ENCODE peak calls at places on chromosome 15, in seven cellular contexts. T, K, P, G, H, Z and W are unnamed samples.

GRCh38 chr15:78752492-78753358 is 58.5 kb downstream of the ADAMTS7 start:
- DNase-seq in T (no peak), H (no peak), G (no peak), Z (no peak), P (no peak), K (no peak), W (no peak)

GRCh38 chr15:95018888-95019545 is 787.7 kb downstream of the MCTP2 start:
- DNase-seq in K (peak), P (peak), Z (no peak), T (no peak), G (no peak), H (no peak), W (no peak)

GRCh38 chr15:60835974-60836373 is 357.0 kb upstream of the ICE2 start:
- DNase-seq in T (no peak), G (no peak), P (peak), K (peak), Z (no peak), H (no peak), W (no peak)

GRCh38 chr15:68407886-68408500 is 24.0 kb downstream of the ITGA11 start:
- DNase-seq in T (no peak), G (no peak), Z (no peak), H (no peak), K (no peak), P (no peak), W (no peak)

GRCh38 chr15:74988007-74988800 is 7.2 kb upstream of the SCAMP5 start:
- DNase-seq in P (no peak), T (peak), G (peak), Z (no peak), K (peak), H (peak), W (peak)

GRCh38 chr15:43985976-43986375 is 159.2 kb downstream of the WDR76 start:
- DNase-seq in H (no peak), G (no peak), P (no peak), T (no peak), K (no peak), Z (no peak), W (no peak)

GRCh38 chr15:60283936-60284335 is 113.8 kb downstream of the ANXA2 start:
- DNase-seq in H (no peak), G (no peak), Z (no peak), T (no peak), P (no peak), K (no peak), W (no peak)

GRCh38 chr15:49987896-49988295 is 131.1 kb downstream of the ATP8B4 start:
- DNase-seq in P (no peak), G (no peak), K (no peak), T (no peak), H (no peak), Z (no peak), W (no peak)

GRCh38 chr15:70995383-70995965 is 102.8 kb downstream of the LRRC49 start:
- DNase-seq in G (no peak), H (no peak), K (no peak), Z (no peak), T (no peak), P (no peak), W (no peak)

GRCh38 chr15:96326551-96327154 is 3.8 kb upstream of the NR2F2 start:
- DNase-seq in P (peak), H (no peak), Z (no peak), G (no peak), K (peak), T (peak), W (peak)

GRCh38 chr15:84638103-84638502 is 16.0 kb downstream of the WDR73 start:
- DNase-seq in Z (no peak), K (peak), H (no peak), G (peak), T (peak), P (no peak), W (peak)

GRCh38 chr15:88901713-88902490 is 6.6 kb upstream of the HAPLN3 start:
- DNase-seq in P (no peak), G (no peak), H (no peak), Z (no peak), T (no peak), K (no peak), W (no peak)

GRCh38 chr15:64604319-64604718 is 143.9 kb downstream of the ZNF609 start:
- DNase-seq in K (no peak), T (no peak), P (no peak), H (no peak), G (no peak), Z (no peak), W (no peak)

GRCh38 chr15:33871911-33872760 is 96.2 kb upstream of the CHRM5 start:
- DNase-seq in G (no peak), Z (no peak), T (no peak), P (peak), H (no peak), K (no peak), W (no peak)

GRCh38 chr15:82044373-82045178 is 1.2 kb downstream of the MEX3B start:
- DNase-seq in P (peak), Z (no peak), K (peak), T (no peak), H (peak), G (peak), W (peak)

GRCh38 chr15:57027596-57027995 is 109.2 kb downstream of the TCF12 start:
- DNase-seq in Z (no peak), G (no peak), T (no peak), P (no peak), H (no peak), K (no peak), W (no peak)

GRCh38 chr15:64251121-64251520 is 88.3 kb upstream of the PPIB start:
- DNase-seq in T (no peak), P (no peak), K (peak), G (no peak), H (no peak), Z (no peak), W (no peak)

GRCh38 chr15:90145259-90145658 is 43.0 kb upstream of the IDH2 start:
- DNase-seq in K (no peak), G (no peak), T (no peak), Z (no peak), P (no peak), H (no peak), W (no peak)

GRCh38 chr15:38558714-38559059 is 5.9 kb downstream of the RASGRP1 start:
- DNase-seq in P (no peak), H (no peak), K (no peak), G (no peak), T (no peak), Z (no peak), W (no peak)

GRCh38 chr15:76393614-76394013 is 57.0 kb downstream of the ISL2 start:
- DNase-seq in G (no peak), H (no peak), P (no peak), Z (no peak), T (no peak), K (peak), W (no peak)

GRCh38 chr15:81410318-81410753 is 36.3 kb upstream of the TMC3 start:
- DNase-seq in P (peak), K (peak), H (no peak), Z (peak), G (peak), T (peak), W (peak)

GRCh38 chr15:74535388-74536084 is 5.5 kb upstream of the ARID3B start:
- DNase-seq in P (no peak), G (no peak), Z (no peak), H (no peak), K (peak), T (no peak), W (no peak)

GRCh38 chr15:101052681-101053121 is 133.5 kb downstream of the LRRK1 start:
- DNase-seq in H (no peak), T (no peak), G (no peak), P (no peak), Z (no peak), K (no peak), W (no peak)

GRCh38 chr15:45307230-45307924 is 55.3 kb downstream of the SLC28A2 start:
- DNase-seq in P (peak), K (peak), H (no peak), T (peak), Z (no peak), G (no peak), W (peak)

GRCh38 chr15:61318276-61318675 is 89.2 kb upstream of the RORA start:
- DNase-seq in Z (no peak), K (no peak), P (no peak), T (no peak), H (no peak), G (peak), W (no peak)